ENCODE peak calls at places on chromosome 2, in four cellular contexts. J is T follicular helper cell, C is Kasumi-1, F is GM13976. Y is an unnamed sample.

GRCh38 chr2:170733821-170734600 is 18.9 kb downstream of the SP5 start:
- DNase-seq in J (no peak), F (no peak), C (no peak), Y (no peak)

GRCh38 chr2:128638311-128638710 is 319.6 kb upstream of the HS6ST1 start:
- DNase-seq in C (peak; percentile 89), J (no peak), F (no peak), Y (no peak)

GRCh38 chr2:64525323-64525625 is 1.1 kb downstream of the AFTPH start:
- DNase-seq in J (no peak), C (peak; percentile 33), F (peak; percentile 46), Y (peak; percentile 94)

GRCh38 chr2:206274434-206275273 is at the start of gene ZDBF2:
- DNase-seq in F (peak; percentile 88), C (no peak), J (peak; percentile 24), Y (peak; percentile 56)

GRCh38 chr2:61763605-61764034 is 90.2 kb downstream of the FAM161A start:
- DNase-seq in J (no peak), C (peak; percentile 81), F (peak; percentile 42), Y (no peak)

GRCh38 chr2:121828281-121828731 is 72.9 kb downstream of the TSN start:
- DNase-seq in C (no peak), F (no peak), J (no peak), Y (no peak)

GRCh38 chr2:126599062-126599461 is 56.9 kb upstream of the GYPC start:
- DNase-seq in J (no peak), F (no peak), C (no peak), Y (no peak)

GRCh38 chr2:191846787-191847620 is at the start of gene CAVIN2:
- DNase-seq in C (peak; percentile 98), F (no peak), J (no peak), Y (peak; percentile 65)

GRCh38 chr2:191869178-191869577 is 22.3 kb upstream of the CAVIN2 start:
- DNase-seq in C (peak; percentile 9), F (no peak), J (no peak), Y (peak; percentile 77)

Y was measured in Karpas-422.